ENCODE peak calls at places on chromosomes 2 and 18, in five cellular contexts. W is AG09309; D is fibroblast of the conjunctiva; J is amygdala; N is stimulated activated CD4-positive, alpha-beta T cell treated with anti-CD3 and anti-CD28 coated beads, TNF-alpha, amount 100 ng/mL, for 48 hours. Z is an unnamed sample.

GRCh38 chr2:25103287-25103871 is 61.5 kb downstream of the EFR3B start:
- DNase-seq in W (peak), D (peak), J (peak), N (no peak), Z (peak)

GRCh38 chr2:130720528-130720927 is 8.3 kb upstream of the GPR148 start:
- DNase-seq in W (no peak), D (no peak), J (no peak), N (no peak), Z (no peak)

GRCh38 chr2:43201497-43201896 is 24.9 kb downstream of the ZFP36L2 start:
- DNase-seq in W (no peak), D (no peak), J (no peak), N (no peak), Z (no peak)

GRCh38 chr2:44087714-44088092 is 81.0 kb upstream of the PPM1B start:
- DNase-seq in W (no peak), D (no peak), J (no peak), N (no peak), Z (peak)

GRCh38 chr2:54830546-54830945 is 107.1 kb downstream of the EML6 start:
- DNase-seq in W (no peak), D (no peak), J (no peak), N (no peak), Z (no peak)

GRCh38 chr18:59536181-59536580 is 161.0 kb downstream of the CCBE1 start:
- DNase-seq in W (peak), D (no peak), J (no peak), N (no peak), Z (no peak)

GRCh38 chr2:156017486-156017885 is 315.0 kb downstream of the NR4A2 start:
- DNase-seq in W (no peak), D (no peak), J (no peak), N (no peak), Z (no peak)

GRCh38 chr2:195533771-195534642 is 123.0 kb upstream of the SLC39A10 start:
- DNase-seq in W (peak), D (peak), J (peak), N (peak), Z (no peak)

GRCh38 chr2:70608373-70608772 is 54.7 kb upstream of the TGFA start:
- DNase-seq in W (no peak), D (no peak), J (no peak), N (no peak), Z (no peak)

GRCh38 chr18:76486029-76486428 is 9.0 kb downstream of the ZNF516 start:
- DNase-seq in W (no peak), D (no peak), J (no peak), N (no peak), Z (no peak)

GRCh38 chr18:35158728-35159443 is 81.9 kb upstream of the ZNF397 start:
- DNase-seq in W (no peak), D (no peak), J (no peak), N (no peak), Z (no peak)

GRCh38 chr2:86185517-86186212 is 9.6 kb downstream of the IMMT start:
- DNase-seq in W (no peak), D (no peak), J (no peak), N (no peak), Z (no peak)

GRCh38 chr2:136238552-136239346 is 120.8 kb upstream of the CXCR4 start:
- DNase-seq in W (no peak), D (no peak), J (no peak), N (no peak), Z (no peak)

GRCh38 chr2:30410217-30410616 is 36.8 kb upstream of the LCLAT1 start:
- DNase-seq in W (no peak), D (no peak), J (no peak), N (no peak), Z (no peak)

GRCh38 chr2:66481100-66481549 is 46.2 kb downstream of the MEIS1 start:
- DNase-seq in W (no peak), D (no peak), J (no peak), N (no peak), Z (no peak)

GRCh38 chr2:122238006-122238559 is 482.6 kb downstream of the TSN start:
- DNase-seq in W (no peak), D (no peak), J (no peak), N (no peak), Z (no peak)

GRCh38 chr2:189191766-189192165 is 12.2 kb upstream of the COL5A2 start:
- DNase-seq in W (no peak), D (peak), J (no peak), N (no peak), Z (no peak)

GRCh38 chr18:8029061-8029460 is 461.9 kb downstream of the PTPRM start:
- DNase-seq in W (no peak), D (no peak), J (no peak), N (no peak), Z (no peak)

GRCh38 chr18:25592804-25593360 is 240.9 kb upstream of the ZNF521 start:
- DNase-seq in W (no peak), D (no peak), J (no peak), N (no peak), Z (no peak)

GRCh38 chr18:51107082-51107481 is 77.1 kb downstream of the SMAD4 start:
- DNase-seq in W (no peak), D (no peak), J (no peak), N (no peak), Z (no peak)

GRCh38 chr2:99984781-99985525 is 157.4 kb downstream of the AFF3 start:
- DNase-seq in W (peak), D (peak), J (no peak), N (no peak), Z (no peak)

GRCh38 chr2:240962371-240963064 is 35.9 kb upstream of the SNED1 start:
- DNase-seq in W (no peak), D (no peak), J (no peak), N (no peak), Z (no peak)

GRCh38 chr18:73528066-73528465 is 619.6 kb downstream of the FBXO15 start:
- DNase-seq in W (no peak), D (no peak), J (no peak), N (no peak), Z (no peak)

Z was measured in substantia nigra.